ENCODE peak calls at places on chromosomes 2 and 18, in six cellular contexts. T, O, X, N, V and S are unnamed samples.

GRCh38 chr18:79912409-79912991 is 39.0 kb downstream of the SLC66A2 start:
- DNase-seq in O (no peak), X (peak), V (no peak), N (no peak), T (no peak), S (no peak)

GRCh38 chr18:36680042-36680441 is 148.8 kb downstream of the TPGS2 start:
- DNase-seq in X (no peak), V (no peak), T (no peak), O (no peak), N (no peak), S (no peak)

GRCh38 chr18:5628512-5629255 is 84.9 kb upstream of the EPB41L3 start:
- DNase-seq in V (no peak), X (peak), T (peak), O (peak), N (peak), S (peak)

GRCh38 chr2:23207871-23208270 is 177.1 kb upstream of the KLHL29 start:
- DNase-seq in V (no peak), N (no peak), O (no peak), X (no peak), T (no peak), S (no peak)

GRCh38 chr18:42053188-42053781 is 98.3 kb downstream of the PIK3C3 start:
- DNase-seq in N (peak), V (peak), X (peak), O (no peak), T (peak), S (peak)

GRCh38 chr18:51068111-51068510 is 38.1 kb downstream of the SMAD4 start:
- DNase-seq in T (no peak), X (no peak), O (no peak), N (no peak), V (no peak), S (no peak)

GRCh38 chr2:97845818-97846217 is 132.4 kb downstream of the ZAP70 start:
- DNase-seq in T (no peak), V (no peak), N (no peak), X (no peak), O (no peak), S (no peak)

GRCh38 chr2:224909885-224910517 is 132.3 kb downstream of the DOCK10 start:
- DNase-seq in X (no peak), V (peak), N (no peak), T (no peak), O (peak), S (no peak)

GRCh38 chr2:70357076-70358071 is 55.5 kb upstream of the FAM136A start:
- DNase-seq in N (no peak), V (no peak), T (no peak), X (no peak), O (no peak), S (no peak)

GRCh38 chr18:79597176-79598045 is 82.2 kb upstream of the CTDP1 start:
- DNase-seq in X (no peak), V (no peak), T (no peak), N (no peak), O (peak), S (peak)

GRCh38 chr2:237915576-237915975 is 51.2 kb upstream of the UBE2F start:
- DNase-seq in N (no peak), V (no peak), T (no peak), O (no peak), X (no peak), S (no peak)

GRCh38 chr2:218877891-218878290 is 2.8 kb upstream of the WNT10A start:
- DNase-seq in X (no peak), N (peak), V (no peak), T (no peak), O (peak), S (peak)

GRCh38 chr2:157903051-157903625 is 27.0 kb upstream of the ACVR1 start:
- DNase-seq in X (no peak), O (no peak), V (no peak), N (no peak), T (no peak), S (no peak)

GRCh38 chr2:126221506-126221905 is 434.5 kb upstream of the GYPC start:
- DNase-seq in N (no peak), X (no peak), O (no peak), T (no peak), V (no peak), S (no peak)

GRCh38 chr18:51009071-51009470 is 20.9 kb upstream of the SMAD4 start:
- DNase-seq in N (no peak), V (no peak), O (no peak), X (no peak), T (no peak), S (no peak)

GRCh38 chr2:213422211-213422610 is 137.9 kb downstream of the SPAG16 start:
- DNase-seq in V (no peak), N (no peak), X (no peak), O (no peak), T (no peak), S (no peak)

GRCh38 chr2:116879646-116880045 is 934.8 kb upstream of the DDX18 start:
- DNase-seq in X (no peak), T (no peak), N (no peak), V (peak), O (no peak), S (no peak)